ENCODE peak calls at places on chromosome 10, in five cellular contexts. S is CD8-positive, alpha-beta T cell; V is upper lobe of right lung; U is colonic mucosa; Z is A549. D is an unnamed sample.

GRCh38 chr10:14093735-14094484 is 236.8 kb downstream of the FRMD4A start:
- DNase-seq in S (no peak), Z (peak; percentile 5), U (no peak), V (no peak), D (no peak)

GRCh38 chr10:46288601-46289206 is 1.9 kb downstream of the ANTXRL start:
- DNase-seq in S (no peak), U (no peak), Z (no peak), V (peak; percentile 5), D (no peak)

GRCh38 chr10:10891437-10891836 is 126.2 kb upstream of the CELF2 start:
- DNase-seq in U (no peak), Z (no peak), S (no peak), V (no peak), D (no peak)

GRCh38 chr10:458466-458865 is 231.0 kb downstream of the DIP2C start:
- DNase-seq in S (no peak), Z (no peak), V (no peak), U (no peak), D (no peak)

GRCh38 chr10:130352291-130352645 is 216.1 kb downstream of the GLRX3 start:
- DNase-seq in V (peak; percentile 47), S (no peak), Z (no peak), U (no peak), D (no peak)

GRCh38 chr10:89466599-89467035 is 52.2 kb downstream of the IFIT5 start:
- DNase-seq in V (no peak), Z (peak; percentile 53), U (no peak), S (no peak), D (no peak)

GRCh38 chr10:31888442-31888841 is 40.2 kb downstream of the ARHGAP12 start:
- DNase-seq in V (no peak), Z (no peak), S (no peak), U (no peak), D (no peak)

GRCh38 chr10:17128261-17128660 is 1.4 kb downstream of the CUBN start:
- DNase-seq in V (no peak), S (no peak), U (no peak), Z (no peak), D (no peak)

GRCh38 chr10:75461672-75462649 is 30.5 kb downstream of the LRMDA start:
- DNase-seq in U (no peak), S (no peak), V (no peak), Z (no peak), D (no peak)

DNA sequence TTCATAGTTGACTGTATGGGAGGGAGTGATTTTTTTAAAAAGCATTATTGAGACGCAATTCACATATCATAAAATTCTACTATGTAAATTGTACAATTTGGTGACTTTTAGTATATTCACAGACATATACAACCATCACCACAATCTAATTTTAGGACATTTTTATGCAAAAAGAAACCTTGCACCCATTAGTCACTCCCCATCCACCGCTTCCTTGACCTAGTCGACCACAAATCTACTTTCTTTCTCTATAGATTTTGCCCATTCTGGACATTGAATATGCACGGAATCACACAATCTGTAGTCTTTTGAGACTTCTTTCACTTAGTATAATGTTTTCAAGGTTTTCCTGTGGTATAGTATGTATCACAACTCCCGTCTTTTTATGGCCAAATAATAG is 54.6 kb downstream of the BLNK start:
- DNase-seq in S (no peak), Z (no peak), V (no peak), U (no peak), D (no peak)
- TF ChIP-seq CTCF in S (no peak), Z (no peak), V (no peak), U (no peak), D (no peak)

DNA sequence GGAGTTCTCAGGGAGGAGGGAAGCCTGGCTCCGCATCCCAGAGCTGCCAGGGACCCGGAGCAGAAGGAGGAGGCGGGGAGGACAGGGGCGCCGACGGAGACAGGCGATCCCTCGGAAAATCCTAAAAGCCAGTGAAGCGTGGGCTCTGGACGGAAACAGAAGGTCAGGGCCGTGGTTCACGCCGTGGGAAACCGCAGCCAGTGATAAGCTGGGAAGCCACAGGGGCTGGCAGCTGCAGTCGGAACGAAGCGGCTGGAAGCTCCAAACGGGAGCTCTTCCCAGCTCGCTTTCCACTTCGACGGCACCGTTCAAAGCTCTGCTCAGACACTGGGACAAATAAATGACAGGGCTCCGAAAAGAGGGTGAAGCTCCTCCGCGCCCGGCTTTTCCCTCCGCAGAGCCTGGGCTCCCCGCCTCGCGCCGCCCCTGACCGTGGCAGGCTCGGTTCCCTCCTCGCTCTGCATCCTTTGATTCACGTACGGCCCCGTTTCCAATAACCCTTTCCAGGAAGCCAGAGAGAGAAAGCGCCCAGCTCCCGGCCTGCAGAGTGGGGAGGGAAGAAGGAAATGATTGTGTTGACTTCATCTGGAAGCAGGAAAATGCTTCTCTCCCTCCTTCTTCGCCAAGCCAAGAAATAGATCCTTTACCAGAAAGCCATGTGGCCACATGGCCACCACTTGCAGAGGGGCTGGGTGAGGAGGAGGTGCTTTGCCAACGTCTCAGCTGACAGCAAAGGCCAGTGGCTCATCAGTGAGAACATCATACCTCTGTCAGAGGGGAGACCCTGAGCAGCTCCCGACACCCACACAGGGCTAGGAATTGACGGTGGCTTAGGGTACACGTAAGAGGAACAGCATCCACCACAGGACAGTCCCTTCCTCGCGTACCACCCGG is 57.4 kb downstream of the ADRB1 start:
- DNase-seq in U (peak; percentile 42), S (no peak), Z (no peak), V (no peak), D (peak; percentile 25)
- H3K4me1 ChIP-seq in U (no peaks in the 10 kb centered on the region), S (peaks cover 23% of the 10 kb centered on the region), Z (peaks cover 3% of the 10 kb centered on the region), V (peaks cover 15% of the 10 kb centered on the region), D (no peaks in the 10 kb centered on the region)

GRCh38 chr10:70145666-70146488 is 623 bp downstream of the TYSND1 start:
- DNase-seq in V (peak; percentile 86), U (peak; percentile 65), S (peak; percentile 56), Z (peak; percentile 69), D (peak; percentile 24)
- TF ChIP-seq CTCF in V (peak; percentile 61), U (peak; percentile 53), S (peak; percentile 61), Z (peak; percentile 62), D (peak; percentile 69)

GRCh38 chr10:61957806-61958205 is 56.3 kb downstream of the ARID5B start:
- DNase-seq in S (no peak), Z (no peak), U (no peak), V (no peak), D (no peak)
- H3K4me1 ChIP-seq in S (peaks cover 4% of the 10 kb centered on the region), Z (peaks cover 5% of the 10 kb centered on the region), U (no peaks in the 10 kb centered on the region), V (no peaks in the 10 kb centered on the region), D (no peaks in the 10 kb centered on the region)

DNA sequence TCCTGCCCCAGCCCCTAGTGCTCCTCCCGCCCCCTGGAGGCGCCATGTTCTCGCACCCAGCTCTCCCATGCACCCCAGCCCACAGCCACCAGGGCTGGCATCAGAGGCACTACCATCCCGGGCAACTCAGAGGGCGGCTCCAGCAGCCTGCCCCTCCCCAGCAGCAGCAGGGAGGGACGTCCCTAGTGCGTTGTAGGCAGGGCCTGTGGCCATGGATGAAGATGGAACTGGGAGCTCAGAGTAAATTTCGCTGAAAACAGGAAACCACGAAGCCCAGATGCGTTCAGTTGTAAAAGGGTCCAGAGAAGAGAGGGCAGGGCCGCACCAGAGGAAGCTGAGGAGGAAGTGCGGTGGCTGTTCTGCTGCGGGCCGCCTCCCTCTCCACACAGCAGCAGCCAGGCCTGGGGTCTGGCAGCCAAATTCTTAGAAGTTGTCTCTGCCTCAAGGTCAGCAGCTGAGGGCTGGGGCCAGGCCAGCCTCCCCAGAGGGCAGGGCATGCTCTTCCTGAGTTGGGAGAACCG is 24.6 kb downstream of the VSIR start:
- DNase-seq in U (peak; percentile 79), V (peak; percentile 82), S (peak; percentile 64), Z (no peak), D (no peak)
- TF ChIP-seq CTCF in U (no peak), V (peak; percentile 24), S (no peak), Z (no peak), D (no peak)

DNA sequence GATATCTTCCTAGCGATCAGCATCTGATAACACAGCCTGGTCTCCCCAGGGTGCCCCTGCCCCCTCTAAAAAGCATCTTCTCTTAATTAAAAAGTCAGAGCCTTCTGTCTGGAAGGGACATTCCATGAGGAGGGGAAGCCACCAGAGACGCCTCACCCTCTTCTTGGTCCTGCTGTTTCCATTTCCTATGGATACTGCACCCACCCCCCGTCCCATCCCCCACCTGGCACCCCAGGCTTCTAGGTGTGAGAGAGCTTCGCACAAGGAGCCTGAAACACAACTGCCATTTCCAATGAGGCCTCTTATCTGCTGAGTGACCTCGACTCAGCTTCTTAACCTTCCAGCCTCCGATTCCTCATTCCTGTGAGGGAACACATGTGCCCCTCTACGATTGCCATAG is 51.4 kb downstream of the COL13A1 start:
- DNase-seq in U (no peak), V (no peak), S (no peak), Z (no peak), D (no peak)
- H3K4me1 ChIP-seq in U (peaks cover 5% of the 10 kb centered on the region), V (no peaks in the 10 kb centered on the region), S (no peaks in the 10 kb centered on the region), Z (no peaks in the 10 kb centered on the region), D (no peaks in the 10 kb centered on the region)